ENCODE peak calls at places on chromosomes 16 and 17, in eight cellular contexts. J, C, R, T, F, B, H and I are unnamed samples.
A peak's percentile ranks its signal among the peaks of the same experiment; 100 is the strongest.

GRCh38 chr17:28549274-28550132 is 2.9 kb downstream of the UNC119 start:
- DNase-seq in J (no peak), C (peak; percentile 99), R (peak; percentile 66), T (no peak), F (no peak), B (peak; percentile 84), H (no peak), I (no peak)

GRCh38 chr16:22161999-22162657 is at the start of gene SDR42E2:
- DNase-seq in J (no peak), C (peak; percentile 28), R (peak; percentile 45), T (no peak), F (no peak), B (peak; percentile 76), H (no peak), I (no peak)

GRCh38 chr17:13600475-13601316 is 1.0 kb downstream of the HS3ST3A1 start:
- DNase-seq in J (no peak), C (no peak), R (no peak), T (no peak), F (no peak), B (no peak), H (peak; percentile 43), I (no peak)

GRCh38 chr16:52068447-52069074 is 478.4 kb downstream of the TOX3 start:
- DNase-seq in J (peak; percentile 25), C (peak; percentile 70), R (no peak), T (no peak), F (peak; percentile 31), B (no peak), H (peak; percentile 21), I (peak; percentile 43)

GRCh38 chr17:61996916-61997605 is 68.0 kb downstream of the MED13 start:
- DNase-seq in J (peak; percentile 1), C (no peak), R (no peak), T (no peak), F (no peak), B (no peak), H (no peak), I (no peak)

GRCh38 chr16:17345043-17345442 is 125.7 kb downstream of the XYLT1 start:
- DNase-seq in J (no peak), C (no peak), R (no peak), T (no peak), F (no peak), B (no peak), H (peak; percentile 39), I (no peak)

GRCh38 chr17:39820541-39820940 is 43.6 kb downstream of the IKZF3 start:
- DNase-seq in J (no peak), C (no peak), R (no peak), T (no peak), F (no peak), B (no peak), H (no peak), I (peak; percentile 22)

GRCh38 chr16:9068886-9069285 is 22.6 kb upstream of the HAPSTR1 start:
- DNase-seq in J (no peak), C (no peak), R (no peak), T (no peak), F (no peak), B (no peak), H (no peak), I (no peak)